ENCODE peak calls at places on chromosomes 7 and 10, in ten cellular contexts. One of them, this sample, is unnamed.
A peak's percentile ranks its signal among the peaks of the same experiment; 100 is the strongest.

GRCh38 chr10:9869777-9870176 is 1147.9 kb upstream of the CELF2 start:
- DNase-seq in GM20000: no peak
- DNase-seq in AG09319: no peak
- DNase-seq in breast epithelium: no peak
- DNase-seq in neural crest cell: no peak
- DNase-seq in anterior cingulate cortex: no peak
- DNase-seq in GM23248: no peak
- DNase-seq in transverse colon: no peak
- DNase-seq in midbrain: no peak
- DNase-seq in kidney epithelial cell: no peak
- DNase-seq in this sample: no peak

GRCh38 chr10:100911472-100911871 is 1.3 kb upstream of the SLF2 start:
- DNase-seq in GM20000: no peak
- DNase-seq in AG09319: no peak
- DNase-seq in breast epithelium: no peak
- DNase-seq in neural crest cell: no peak
- DNase-seq in anterior cingulate cortex: no peak
- DNase-seq in GM23248: no peak
- DNase-seq in transverse colon: no peak
- DNase-seq in midbrain: no peak
- DNase-seq in kidney epithelial cell: no peak
- DNase-seq in this sample: no peak

GRCh38 chr7:6299774-6300173 is 27.4 kb upstream of the CYTH3 start:
- DNase-seq in GM20000: no peak
- DNase-seq in AG09319: no peak
- DNase-seq in breast epithelium: no peak
- DNase-seq in neural crest cell: no peak
- DNase-seq in anterior cingulate cortex: no peak
- DNase-seq in GM23248: no peak
- DNase-seq in transverse colon: no peak
- DNase-seq in midbrain: no peak
- DNase-seq in kidney epithelial cell: no peak
- DNase-seq in this sample: no peak

GRCh38 chr7:6615853-6616555 is 594 bp downstream of the ZNF853 start:
- DNase-seq in GM20000: no peak
- DNase-seq in AG09319: no peak
- DNase-seq in breast epithelium: no peak
- DNase-seq in neural crest cell: peak; percentile 18
- DNase-seq in anterior cingulate cortex: no peak
- DNase-seq in GM23248: no peak
- DNase-seq in transverse colon: no peak
- DNase-seq in midbrain: peak; percentile 2
- DNase-seq in kidney epithelial cell: no peak
- DNase-seq in this sample: no peak

GRCh38 chr7:30931927-30932540 is 20.4 kb downstream of the AQP1 start:
- DNase-seq in GM20000: no peak
- DNase-seq in AG09319: no peak
- DNase-seq in breast epithelium: no peak
- DNase-seq in neural crest cell: no peak
- DNase-seq in anterior cingulate cortex: no peak
- DNase-seq in GM23248: no peak
- DNase-seq in transverse colon: no peak
- DNase-seq in midbrain: no peak
- DNase-seq in kidney epithelial cell: no peak
- DNase-seq in this sample: no peak

GRCh38 chr10:75121322-75121721 is 9.9 kb downstream of the SAMD8 start:
- DNase-seq in GM20000: no peak
- DNase-seq in AG09319: no peak
- DNase-seq in breast epithelium: no peak
- DNase-seq in neural crest cell: no peak
- DNase-seq in anterior cingulate cortex: no peak
- DNase-seq in GM23248: no peak
- DNase-seq in transverse colon: no peak
- DNase-seq in midbrain: no peak
- DNase-seq in kidney epithelial cell: no peak
- DNase-seq in this sample: no peak

GRCh38 chr10:4623757-4624420 is 202.1 kb upstream of the AKR1E2 start:
- DNase-seq in GM20000: no peak
- DNase-seq in AG09319: no peak
- DNase-seq in breast epithelium: no peak
- DNase-seq in neural crest cell: no peak
- DNase-seq in anterior cingulate cortex: no peak
- DNase-seq in GM23248: peak; percentile 47
- DNase-seq in transverse colon: no peak
- DNase-seq in midbrain: no peak
- DNase-seq in kidney epithelial cell: no peak
- DNase-seq in this sample: no peak

GRCh38 chr7:2019693-2020511 is 212.8 kb downstream of the MAD1L1 start:
- DNase-seq in GM20000: peak; percentile 87
- DNase-seq in AG09319: peak; percentile 73
- DNase-seq in breast epithelium: no peak
- DNase-seq in neural crest cell: no peak
- DNase-seq in anterior cingulate cortex: no peak
- DNase-seq in GM23248: peak; percentile 98
- DNase-seq in transverse colon: peak; percentile 41
- DNase-seq in midbrain: no peak
- DNase-seq in kidney epithelial cell: peak; percentile 37
- DNase-seq in this sample: no peak

GRCh38 chr7:109226699-109227098 is 657.0 kb downstream of the DNAJB9 start:
- DNase-seq in GM20000: no peak
- DNase-seq in AG09319: no peak
- DNase-seq in breast epithelium: no peak
- DNase-seq in neural crest cell: no peak
- DNase-seq in anterior cingulate cortex: no peak
- DNase-seq in GM23248: no peak
- DNase-seq in transverse colon: no peak
- DNase-seq in midbrain: no peak
- DNase-seq in kidney epithelial cell: no peak
- DNase-seq in this sample: no peak

GRCh38 chr10:112689327-112689726 is 242.3 kb downstream of the VTI1A start:
- DNase-seq in GM20000: no peak
- DNase-seq in AG09319: no peak
- DNase-seq in breast epithelium: no peak
- DNase-seq in neural crest cell: peak; percentile 27
- DNase-seq in anterior cingulate cortex: no peak
- DNase-seq in GM23248: peak; percentile 14
- DNase-seq in transverse colon: peak; percentile 23
- DNase-seq in midbrain: no peak
- DNase-seq in kidney epithelial cell: no peak
- DNase-seq in this sample: no peak

GRCh38 chr7:46909601-46910051 is 672.3 kb downstream of the TNS3 start:
- DNase-seq in GM20000: no peak
- DNase-seq in AG09319: peak; percentile 80
- DNase-seq in breast epithelium: no peak
- DNase-seq in neural crest cell: no peak
- DNase-seq in anterior cingulate cortex: no peak
- DNase-seq in GM23248: peak; percentile 93
- DNase-seq in transverse colon: no peak
- DNase-seq in midbrain: no peak
- DNase-seq in kidney epithelial cell: peak; percentile 71
- DNase-seq in this sample: no peak

GRCh38 chr7:66050990-66051424 is 24.6 kb upstream of the ASL start:
- DNase-seq in GM20000: no peak
- DNase-seq in AG09319: peak; percentile 90
- DNase-seq in breast epithelium: no peak
- DNase-seq in neural crest cell: no peak
- DNase-seq in anterior cingulate cortex: no peak
- DNase-seq in GM23248: peak; percentile 98
- DNase-seq in transverse colon: no peak
- DNase-seq in midbrain: no peak
- DNase-seq in kidney epithelial cell: peak; percentile 80
- DNase-seq in this sample: no peak

GRCh38 chr7:27164381-27165088 is 802 bp downstream of the HOXA9 start:
- DNase-seq in GM20000: no peak
- DNase-seq in AG09319: no peak
- DNase-seq in breast epithelium: no peak
- DNase-seq in neural crest cell: no peak
- DNase-seq in anterior cingulate cortex: no peak
- DNase-seq in GM23248: peak; percentile 73
- DNase-seq in transverse colon: no peak
- DNase-seq in midbrain: no peak
- DNase-seq in kidney epithelial cell: no peak
- DNase-seq in this sample: no peak